ENCODE peak calls at places on chromosomes 5 and 9, in eight cellular contexts. J is fibroblast of pulmonary artery, Y is cardiac fibroblast, S is HCT116, B is kidney, F is Calu3, A is astrocyte of the spinal cord, G is GM13977. W is an unnamed sample.

GRCh38 chr5:2013301-2014057 is 130.8 kb upstream of the IRX4 start:
- DNase-seq in B (no peak), Y (no peak), F (no peak), A (no peak), J (no peak), S (no peak), G (no peak), W (no peak)

GRCh38 chr9:99062549-99062948 is 42.4 kb upstream of the TGFBR1 start:
- DNase-seq in B (no peak), J (no peak), G (no peak), Y (no peak), A (no peak), S (no peak), F (no peak), W (no peak)

GRCh38 chr5:56412601-56413379 is 179.7 kb upstream of the ANKRD55 start:
- DNase-seq in G (peak), B (peak), J (no peak), F (no peak), A (no peak), S (no peak), Y (no peak), W (no peak)

GRCh38 chr5:180590543-180591248 is 603 bp downstream of the SCGB3A1 start:
- DNase-seq in Y (no peak), J (no peak), B (peak), F (no peak), G (peak), S (no peak), A (no peak), W (no peak)

GRCh38 chr9:84990850-84991505 is 321.4 kb downstream of the NTRK2 start:
- DNase-seq in S (no peak), F (no peak), G (no peak), J (no peak), Y (no peak), B (no peak), A (no peak), W (no peak)

GRCh38 chr9:80127920-80128319 is 556.2 kb downstream of the TLE4 start:
- DNase-seq in A (peak), F (no peak), J (no peak), S (no peak), G (no peak), B (no peak), Y (no peak), W (no peak)

GRCh38 chr5:92070786-92071185 is 687.7 kb upstream of the ARRDC3 start:
- DNase-seq in Y (no peak), A (no peak), G (no peak), B (no peak), J (no peak), F (no peak), S (no peak), W (no peak)

GRCh38 chr5:162852145-162852544 is 585.2 kb upstream of the CCNG1 start:
- DNase-seq in S (no peak), B (no peak), G (no peak), F (no peak), Y (no peak), J (no peak), A (no peak), W (no peak)

GRCh38 chr5:83925321-83925877 is 204.7 kb upstream of the HAPLN1 start:
- DNase-seq in J (peak), B (no peak), Y (peak), G (no peak), F (no peak), S (peak), A (peak), W (peak)

GRCh38 chr5:158384535-158385421 is 525.8 kb upstream of the CLINT1 start:
- DNase-seq in J (peak), Y (peak), S (peak), A (peak), B (no peak), F (no peak), G (no peak), W (peak)

GRCh38 chr5:61329729-61330128 is 2.3 kb upstream of the ZSWIM6 start:
- DNase-seq in S (no peak), A (no peak), G (peak), Y (no peak), J (peak), F (no peak), B (no peak), W (no peak)

GRCh38 chr9:86550411-86550810 is 196.2 kb upstream of the TUT7 start:
- DNase-seq in J (peak), Y (peak), F (no peak), B (no peak), S (no peak), A (no peak), G (no peak), W (peak)

GRCh38 chr9:124183772-124184171 is 74.0 kb upstream of the NEK6 start:
- DNase-seq in Y (no peak), A (no peak), F (no peak), B (no peak), S (no peak), J (no peak), G (no peak), W (no peak)

GRCh38 chr5:80837679-80838078 is 122.5 kb upstream of the RASGRF2 start:
- DNase-seq in A (no peak), Y (no peak), S (no peak), G (peak), B (no peak), J (no peak), F (no peak), W (no peak)

GRCh38 chr5:180848265-180848664 is 12.8 kb downstream of the ZFP62 start:
- DNase-seq in A (no peak), J (no peak), F (no peak), S (no peak), B (no peak), Y (no peak), G (no peak), W (no peak)

GRCh38 chr9:128946945-128947422 is 419 bp downstream of the DOLK start:
- DNase-seq in B (no peak), S (no peak), Y (peak), J (peak), A (peak), G (no peak), F (peak), W (no peak)

DNA sequence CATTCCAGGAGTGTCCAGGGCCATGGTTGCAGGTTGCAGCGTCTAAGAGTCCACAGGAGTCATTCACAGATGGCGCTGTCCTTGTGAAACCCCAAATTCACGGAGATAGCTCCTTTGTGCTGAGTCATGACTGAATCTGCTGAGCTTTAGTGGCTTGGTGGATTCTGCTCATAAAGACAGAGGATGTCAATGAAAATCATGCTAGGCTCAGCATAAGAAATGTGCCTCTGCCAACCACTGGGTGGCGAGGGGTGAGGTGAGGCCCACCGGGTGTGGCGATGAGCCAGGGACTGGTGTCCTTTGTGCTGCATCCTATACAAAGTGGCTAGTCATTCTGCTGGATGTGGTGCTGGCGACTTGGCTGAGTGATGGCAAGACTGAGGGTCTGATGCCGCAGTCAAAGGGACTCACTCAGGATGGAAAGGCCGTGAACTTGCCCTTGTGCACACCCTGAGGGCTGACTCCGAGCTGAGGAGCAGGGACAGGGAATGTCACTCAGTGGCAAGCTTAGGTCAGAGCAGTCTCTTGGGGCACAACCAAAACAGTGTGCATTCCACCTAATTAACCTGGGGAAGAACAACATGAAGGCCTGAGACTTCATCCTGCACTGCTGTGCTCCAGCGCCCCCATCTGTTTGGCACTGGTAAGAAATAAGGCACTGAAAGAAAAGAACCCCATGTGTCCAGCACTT is 71.5 kb downstream of the DAP start:
- DNase-seq in G (peak), B (no peak), F (peak), J (peak), A (no peak), Y (peak), S (no peak), W (no peak)
- TF ChIP-seq CTCF in G (peak), B (peak), F (no peak), J (peak), A (peak), Y (peak), S (peak), W (peak)

DNA sequence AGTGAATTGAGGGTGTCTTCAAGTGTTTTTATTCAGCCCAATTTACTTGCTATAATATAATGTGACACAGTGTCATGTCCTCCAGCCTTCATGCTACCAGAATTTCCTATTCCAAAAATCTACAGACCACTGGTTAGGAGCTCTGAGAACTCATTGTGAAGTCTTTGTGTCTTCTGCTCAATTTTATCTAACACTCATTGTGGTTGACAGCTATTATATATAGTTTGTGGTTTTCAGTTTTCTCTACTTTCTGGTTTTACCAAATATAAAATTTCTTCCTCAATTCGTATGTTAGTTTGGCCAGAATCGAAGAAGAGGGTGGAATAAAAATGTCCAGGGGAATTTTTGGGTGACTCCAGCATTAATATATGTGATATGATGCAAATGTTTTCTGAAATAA is 509.3 kb upstream of the NUDT12 start:
- DNase-seq in A (no peak), Y (no peak), B (no peak), F (no peak), J (no peak), S (no peak), G (no peak), W (no peak)
- TF ChIP-seq CTCF in A (no peak), Y (no peak), B (no peak), F (no peak), J (no peak), S (no peak), G (no peak), W (no peak)

GRCh38 chr5:75584641-75585040 is 26.6 kb upstream of the ANKDD1B start:
- DNase-seq in F (no peak), B (no peak), G (no peak), Y (no peak), A (no peak), J (peak), S (no peak), W (no peak)
- TF ChIP-seq CTCF in F (no peak), B (no peak), G (no peak), Y (peak), A (peak), J (peak), S (peak), W (no peak)

GRCh38 chr5:16437974-16438373 is 27.6 kb downstream of the ZNF622 start:
- DNase-seq in B (no peak), F (no peak), Y (peak), A (no peak), G (no peak), J (peak), S (no peak), W (no peak)
- TF ChIP-seq CTCF in B (no peak), F (no peak), Y (peak), A (no peak), G (no peak), J (peak), S (no peak), W (peak)

DNA sequence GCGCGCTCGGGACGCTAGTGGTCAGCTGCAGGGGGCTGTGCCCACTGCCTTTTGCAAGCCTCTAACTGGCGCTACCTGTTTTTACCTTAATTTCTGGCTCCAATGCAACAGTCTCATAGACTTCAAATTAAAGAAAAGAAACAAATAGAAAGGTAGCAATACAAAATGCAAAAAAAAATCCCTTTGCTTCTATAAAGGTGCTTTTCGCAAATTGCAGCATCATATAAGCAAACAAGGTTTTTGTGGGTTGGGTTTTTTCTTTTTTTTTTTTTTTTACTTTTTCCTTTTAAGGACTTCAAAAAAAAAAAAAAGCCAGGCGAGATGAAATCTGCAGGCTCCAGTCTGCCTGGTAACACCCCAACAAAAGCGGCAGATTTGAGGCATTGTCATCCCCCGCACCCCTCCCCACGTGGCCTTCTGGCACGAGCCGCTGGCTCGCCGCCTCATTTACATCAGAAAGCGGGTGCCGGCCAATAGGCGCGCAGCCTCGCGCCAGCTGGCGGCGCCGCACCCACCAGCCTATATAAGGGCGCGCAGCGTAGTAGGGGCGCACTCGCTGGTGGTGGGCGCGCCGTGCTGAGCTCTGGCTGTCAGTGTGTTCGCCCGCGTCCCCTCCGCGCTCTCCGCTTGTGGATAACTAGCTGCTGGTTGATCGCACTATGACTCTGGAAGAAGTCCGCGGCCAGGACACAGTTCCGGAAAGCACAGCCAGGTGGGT is at the start of gene GADD45G:
- DNase-seq in G (peak), J (peak), S (no peak), B (peak), Y (peak), A (peak), F (peak), W (no peak)
- TF ChIP-seq CTCF in G (no peak), J (no peak), S (no peak), B (peak), Y (no peak), A (peak), F (no peak), W (no peak)

DNA sequence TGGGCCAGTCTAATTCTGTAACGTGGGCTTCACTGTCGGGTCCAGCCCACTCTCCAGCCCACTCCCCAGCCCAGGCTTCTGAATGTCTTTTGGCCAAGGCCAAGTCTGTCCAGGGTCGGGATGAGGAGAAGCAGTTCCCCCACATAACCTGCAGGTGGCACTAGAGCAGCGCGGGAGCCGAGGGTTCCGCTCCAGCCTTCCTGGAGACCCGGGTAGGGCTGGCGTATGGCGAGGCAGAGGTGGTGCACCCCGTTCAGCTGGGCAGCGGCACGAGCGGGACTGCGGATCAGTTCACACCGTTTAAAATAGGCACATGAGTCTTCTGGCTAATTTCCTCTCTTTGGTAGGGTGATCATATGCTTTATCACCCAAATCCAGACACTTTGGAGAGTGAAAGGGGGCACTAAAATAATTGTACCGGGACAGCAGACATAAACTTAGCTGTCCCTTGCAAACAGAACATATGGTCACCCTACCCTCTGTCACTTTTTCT is 185.9 kb downstream of the MSX2 start:
- DNase-seq in F (peak), Y (peak), B (peak), S (peak), J (peak), G (peak), A (peak), W (no peak)
- TF ChIP-seq CTCF in F (peak), Y (peak), B (peak), S (peak), J (peak), G (peak), A (peak), W (peak)

DNA sequence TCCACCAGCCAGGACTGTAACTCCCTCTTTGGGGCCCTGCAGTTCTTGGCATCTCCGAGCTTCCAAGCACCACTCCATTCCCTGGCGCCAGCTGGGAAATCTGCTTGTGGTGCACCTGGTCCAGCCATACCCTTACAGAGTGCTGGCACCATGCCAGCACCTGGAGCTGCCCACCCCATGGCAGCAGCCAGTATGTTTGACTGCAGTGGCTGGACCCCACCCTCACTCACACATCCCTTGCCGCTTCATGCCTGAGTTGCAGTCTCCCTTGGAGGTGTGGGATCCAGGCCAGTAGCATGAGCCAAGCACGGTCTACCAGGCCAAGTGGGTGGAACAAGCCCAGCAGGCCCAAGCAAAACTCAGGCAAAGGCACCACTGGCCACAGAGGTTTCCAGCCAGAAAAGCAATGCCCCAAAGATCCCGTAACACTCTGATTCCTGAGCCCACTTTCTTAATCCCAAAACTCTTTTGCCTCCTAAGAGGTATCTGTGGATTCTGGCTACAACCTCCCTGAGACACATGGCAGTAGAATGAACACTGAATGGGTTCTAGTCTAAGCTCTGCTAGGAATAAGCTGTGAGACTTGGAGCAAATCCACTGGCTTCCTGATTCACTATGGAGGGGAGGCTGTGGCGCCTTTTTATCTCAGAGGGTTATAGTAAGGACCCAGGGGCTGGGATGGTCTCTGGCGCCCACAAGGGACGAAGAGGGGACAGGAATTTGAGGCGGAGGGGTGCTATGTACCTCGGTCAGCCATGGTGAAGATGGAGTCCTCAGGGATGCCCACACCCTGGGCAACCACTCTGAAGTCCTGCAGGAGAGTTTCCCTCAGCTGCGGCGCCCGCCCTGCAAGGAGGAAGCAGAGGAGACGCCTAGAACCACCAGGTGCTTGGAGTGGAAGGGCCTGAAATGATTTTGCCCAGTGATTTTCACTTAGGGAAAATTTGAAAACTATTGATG is 5.6 kb downstream of the AMBP start:
- DNase-seq in B (no peak), A (peak), S (no peak), Y (peak), J (peak), F (no peak), G (no peak), W (no peak)
- TF ChIP-seq CTCF in B (no peak), A (peak), S (no peak), Y (no peak), J (no peak), F (no peak), G (no peak), W (no peak)

W was measured in BJ.